ENCODE peak calls at places on chromosomes 1 and 21, in four cellular contexts. W is GM23248, J is upper lobe of right lung, Z is suprapubic skin. S is an unnamed sample.

GRCh38 chr1:118927826-118928225 is 60.3 kb downstream of the TBX15 start:
- DNase-seq in W (no peak), Z (no peak), J (no peak), S (no peak)

GRCh38 chr1:38724160-38725131 is 135.1 kb downstream of the RRAGC start:
- DNase-seq in Z (no peak), J (no peak), W (no peak), S (no peak)

GRCh38 chr1:58932820-58933598 is 149.2 kb upstream of the JUN start:
- DNase-seq in J (peak; percentile 89), Z (no peak), W (peak; percentile 91), S (peak; percentile 45)

GRCh38 chr21:41211041-41211426 is 43.1 kb downstream of the BACE2 start:
- DNase-seq in W (no peak), Z (no peak), J (no peak), S (no peak)

GRCh38 chr1:47399138-47399840 is 16.8 kb upstream of the FOXE3 start:
- DNase-seq in J (no peak), W (no peak), Z (no peak), S (no peak)

GRCh38 chr1:41851589-41851988 is 67.1 kb downstream of the HIVEP3 start:
- DNase-seq in W (peak; percentile 85), Z (no peak), J (no peak), S (no peak)

GRCh38 chr1:174789399-174789798 is 210.3 kb upstream of the CACYBP start:
- DNase-seq in J (no peak), Z (no peak), W (peak; percentile 89), S (no peak)

GRCh38 chr1:153617677-153618076 is 1.6 kb upstream of the S100A14 start:
- DNase-seq in J (no peak), W (peak; percentile 81), Z (peak; percentile 87), S (no peak)

GRCh38 chr1:6783221-6783620 is 2.0 kb upstream of the CAMTA1 start:
- DNase-seq in Z (no peak), W (no peak), J (no peak), S (no peak)

GRCh38 chr1:42971848-42972291 is 13.2 kb upstream of the SLC2A1 start:
- DNase-seq in Z (no peak), J (no peak), W (peak; percentile 54), S (no peak)

GRCh38 chr1:55224729-55225128 is 9.6 kb upstream of the USP24 start:
- DNase-seq in J (no peak), Z (no peak), W (no peak), S (no peak)

GRCh38 chr1:199081739-199082138 is 442.9 kb downstream of the PTPRC start:
- DNase-seq in Z (no peak), W (no peak), J (no peak), S (no peak)

GRCh38 chr1:157313240-157313807 is 175.1 kb upstream of the ETV3 start:
- DNase-seq in W (no peak), Z (no peak), J (peak; percentile 60), S (no peak)

GRCh38 chr1:8551057-8551456 is 233.1 kb downstream of the SLC45A1 start:
- DNase-seq in J (no peak), Z (no peak), W (no peak), S (no peak)

GRCh38 chr1:172446547-172446946 is 2.7 kb upstream of the PIGC start:
- DNase-seq in J (no peak), W (no peak), Z (no peak), S (no peak)

GRCh38 chr1:9112961-9113880 is 15.7 kb downstream of the GPR157 start:
- DNase-seq in Z (no peak), J (no peak), W (no peak), S (peak; percentile 63)

DNA sequence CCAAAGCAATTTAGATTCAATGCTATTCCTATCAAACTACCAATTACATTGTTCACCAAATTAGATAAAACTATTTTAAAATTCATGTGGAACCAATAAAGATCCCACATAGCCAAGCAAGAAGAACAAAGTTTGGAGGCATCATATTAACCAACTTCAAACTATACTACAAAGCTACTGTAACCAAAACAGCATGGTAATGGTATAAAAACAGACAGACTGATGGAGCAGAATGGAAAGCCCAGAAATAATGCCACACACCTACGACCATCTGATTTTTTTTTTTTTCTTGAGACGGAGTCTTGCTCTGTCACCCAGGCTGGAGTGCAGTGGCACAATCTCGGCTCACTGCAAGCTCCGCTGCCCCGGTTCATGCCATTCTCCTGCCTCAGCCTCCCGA is 7.1 kb downstream of the ZNF124 start:
- DNase-seq in W (no peak), J (no peak), Z (no peak), S (no peak)
- H3K9me3 ChIP-seq in W (peaks cover 4% of the 10 kb centered on the region), J (peaks cover 67% of the 10 kb centered on the region), Z (peaks cover 57% of the 10 kb centered on the region), S (peaks cover 65% of the 10 kb centered on the region)

GRCh38 chr1:185440877-185441276 is 123.8 kb upstream of the IVNS1ABP start:
- DNase-seq in W (no peak), Z (no peak), J (no peak), S (no peak)
- H3K27ac ChIP-seq in W (no peak overlapping the region), Z (no peak overlapping the region), J (peak overlapping the region; percentile 13), S (no peak overlapping the region)

GRCh38 chr1:228297242-228297641 is 89.4 kb downstream of the OBSCN start:
- DNase-seq in J (no peak), W (no peak), Z (no peak), S (no peak)
- H3K9me3 ChIP-seq in J (peaks cover 8% of the 10 kb centered on the region), W (peaks cover 3% of the 10 kb centered on the region), Z (peaks cover 7% of the 10 kb centered on the region), S (peaks cover 10% of the 10 kb centered on the region)

GRCh38 chr1:3320246-3321152 is 134.0 kb upstream of the ARHGEF16 start:
- DNase-seq in W (peak; percentile 43), Z (no peak), J (no peak), S (no peak)
- H3K27ac ChIP-seq in W (no peak overlapping the region), Z (no peak overlapping the region), J (no peak overlapping the region), S (no peak overlapping the region)

GRCh38 chr1:208129057-208129456 is 115.1 kb downstream of the PLXNA2 start:
- DNase-seq in W (no peak), Z (no peak), J (no peak), S (no peak)
- H3K9me3 ChIP-seq in W (no peaks in the 10 kb centered on the region), Z (no peaks in the 10 kb centered on the region), J (no peaks in the 10 kb centered on the region), S (no peaks in the 10 kb centered on the region)